ENCODE peak calls at places on chromosome 20, in five cellular contexts. C, O, M, E and T are unnamed samples. For H3K4me1, the result is how much of the 10 kb centered on the place peaks cover.

GRCh38 chr20:38542994-38543906 is 37.7 kb upstream of the ADIG start:
- DNase-seq in O (no peak), M (no peak), C (no peak), E (no peak), T (no peak)

GRCh38 chr20:11207749-11208502 is 534.1 kb upstream of the JAG1 start:
- DNase-seq in E (no peak), M (no peak), C (peak), O (no peak), T (no peak)

GRCh38 chr20:37935435-37935834 is 32.5 kb downstream of the VSTM2L start:
- DNase-seq in C (no peak), M (no peak), O (no peak), E (no peak), T (peak)

GRCh38 chr20:17849901-17850673 is 118.5 kb downstream of the SNX5 start:
- DNase-seq in E (no peak), O (peak), M (peak), C (peak), T (no peak)

GRCh38 chr20:6811262-6811661 is 43.8 kb downstream of the BMP2 start:
- DNase-seq in O (no peak), C (no peak), M (no peak), E (no peak), T (no peak)

GRCh38 chr20:16287776-16288175 is 285.5 kb downstream of the KIF16B start:
- DNase-seq in E (no peak), C (no peak), M (no peak), O (no peak), T (no peak)

GRCh38 chr20:62045529-62046277 is 20.0 kb downstream of the TAF4 start:
- DNase-seq in M (no peak), C (no peak), E (no peak), O (no peak), T (peak)

GRCh38 chr20:5674176-5674660 is 76.0 kb upstream of the SHLD1 start:
- DNase-seq in O (no peak), C (no peak), M (no peak), E (no peak), T (no peak)

GRCh38 chr20:36279776-36280175 is 26.4 kb upstream of the DLGAP4 start:
- DNase-seq in M (no peak), E (no peak), C (no peak), O (no peak), T (no peak)

GRCh38 chr20:45061244-45061643 is 39.7 kb downstream of the KCNS1 start:
- DNase-seq in M (no peak), E (no peak), O (no peak), C (peak), T (no peak)

GRCh38 chr20:15849131-15849685 is 724.0 kb downstream of the KIF16B start:
- DNase-seq in E (no peak), O (no peak), C (no peak), M (no peak), T (no peak)

GRCh38 chr20:48143435-48144081 is 358.3 kb upstream of the SULF2 start:
- DNase-seq in C (no peak), E (no peak), O (no peak), M (no peak), T (no peak)

GRCh38 chr20:62635232-62635631 is 7.1 kb upstream of the SLCO4A1 start:
- DNase-seq in E (no peak), O (no peak), C (no peak), M (peak), T (no peak)

GRCh38 chr20:60057123-60057865 is 99.1 kb downstream of the CDH26 start:
- DNase-seq in E (peak), C (peak), O (peak), M (no peak), T (peak)

GRCh38 chr20:62656919-62657635 is 14.8 kb downstream of the SLCO4A1 start:
- DNase-seq in E (no peak), M (no peak), C (no peak), O (no peak), T (no peak)

GRCh38 chr20:47428164-47428563 is 71.7 kb upstream of the ZMYND8 start:
- DNase-seq in M (no peak), O (no peak), C (no peak), E (no peak), T (no peak)

GRCh38 chr20:9442858-9443257 is 71.5 kb upstream of the LAMP5 start:
- DNase-seq in O (no peak), C (peak), E (no peak), M (no peak), T (no peak)

GRCh38 chr20:39861381-39861780 is 827.7 kb downstream of the MAFB start:
- DNase-seq in O (no peak), C (no peak), M (no peak), E (no peak), T (no peak)

GRCh38 chr20:10848810-10849370 is 175.1 kb upstream of the JAG1 start:
- DNase-seq in E (no peak), O (no peak), C (peak), M (no peak), T (no peak)

GRCh38 chr20:21682576-21682975 is 22.9 kb upstream of the PAX1 start:
- DNase-seq in O (no peak), C (no peak), M (no peak), E (no peak), T (no peak)

GRCh38 chr20:5002077-5002413 is 735 bp upstream of the SLC23A2 start:
- DNase-seq in E (no peak), C (no peak), M (no peak), O (no peak), T (peak)

GRCh38 chr20:59933849-59934585 is 580 bp upstream of the SYCP2 start:
- DNase-seq in E (peak), O (peak), C (peak), M (peak), T (peak)

GRCh38 chr20:48739395-48740268 is 88.2 kb downstream of the PREX1 start:
- DNase-seq in M (no peak), O (no peak), C (no peak), E (peak), T (no peak)

GRCh38 chr20:35339007-35339406 is 46.8 kb upstream of the FAM83C start:
- DNase-seq in M (no peak), O (no peak), E (no peak), C (no peak), T (no peak)

GRCh38 chr20:10288954-10289646 is 70.5 kb downstream of the SNAP25 start:
- DNase-seq in O (no peak), C (peak), E (no peak), M (no peak), T (no peak)

GRCh38 chr20:10982692-10983091 is 308.9 kb upstream of the JAG1 start:
- DNase-seq in E (no peak), M (no peak), O (no peak), C (peak), T (no peak)

GRCh38 chr20:35560105-35560511 is 18.2 kb downstream of the ERGIC3 start:
- DNase-seq in E (no peak), O (no peak), C (no peak), M (no peak), T (no peak)

DNA sequence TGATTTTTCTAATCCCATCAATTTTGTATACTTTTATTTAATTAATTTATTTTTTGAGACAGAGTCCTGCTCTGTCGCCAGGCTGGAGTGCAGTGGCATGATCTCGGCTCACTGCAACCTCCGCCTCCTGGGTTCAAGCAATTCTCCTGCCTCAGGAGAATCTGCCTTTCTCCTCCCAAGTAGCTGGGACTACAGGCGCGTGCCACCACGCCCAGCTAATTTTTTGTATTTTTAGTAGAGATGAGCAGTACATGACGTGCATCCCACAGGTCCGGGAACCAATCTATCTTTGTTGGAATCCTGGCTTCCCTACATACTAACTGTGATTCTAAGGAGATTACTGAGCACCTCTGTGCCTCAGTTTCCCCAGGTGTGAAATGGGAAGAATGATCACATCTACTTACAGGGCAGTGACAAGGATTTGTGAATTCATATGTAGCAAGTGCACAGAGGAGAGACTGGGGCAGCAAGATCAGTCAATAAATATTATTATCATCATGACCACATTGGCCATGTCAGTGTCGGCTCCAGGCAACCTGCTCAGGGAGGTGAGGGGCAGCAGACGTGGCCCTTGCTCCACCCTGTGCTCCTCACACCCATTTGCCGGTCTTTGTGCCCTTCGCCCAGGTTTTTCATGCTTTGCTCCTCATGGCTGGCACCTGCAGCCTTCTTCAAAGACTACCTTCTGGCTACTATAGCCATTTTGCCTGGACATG is 22.1 kb downstream of the CYP24A1 start:
- DNase-seq in E (no peak), O (no peak), C (peak), M (no peak), T (no peak)
- H3K4me1 ChIP-seq in E (under half), O (under half), C (half or more), M (under half), T (under half)

GRCh38 chr20:34013532-34013931 is 19.8 kb downstream of the RALY start:
- DNase-seq in E (no peak), C (no peak), O (no peak), M (no peak), T (no peak)
- H3K4me1 ChIP-seq in E (half or more), C (under half), O (under half), M (half or more), T (half or more)

DNA sequence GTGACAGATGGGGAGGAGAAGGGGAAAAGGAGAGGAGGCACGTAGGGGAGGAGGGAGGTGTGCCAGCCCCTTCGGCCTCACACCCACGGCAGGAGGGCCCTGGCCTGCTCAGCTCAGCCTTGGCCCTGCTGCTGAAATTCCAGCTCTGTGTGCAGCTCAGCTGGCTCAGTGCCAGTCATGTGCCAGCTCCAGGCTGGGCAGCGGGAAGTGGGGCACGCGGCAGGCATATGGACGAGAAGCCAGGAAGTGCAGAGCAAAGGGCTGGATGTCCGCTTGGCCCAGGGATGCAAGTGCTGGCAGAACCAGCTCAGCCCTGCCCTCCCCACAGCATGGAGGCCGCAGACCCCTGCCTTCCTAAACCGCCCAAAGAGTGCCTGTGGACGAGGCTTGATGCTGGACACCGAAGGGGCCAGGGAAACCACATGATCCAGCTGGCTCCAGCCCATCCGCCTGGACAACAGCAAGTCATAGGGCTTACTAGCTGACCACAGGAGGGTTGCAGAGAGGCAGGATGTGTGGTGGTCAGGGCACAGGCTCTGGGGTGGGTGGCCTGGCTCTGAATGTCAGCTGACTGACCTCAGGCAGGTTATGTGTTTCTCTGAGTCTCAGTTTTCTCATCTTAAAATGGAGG is 60.1 kb downstream of the NOL4L start:
- DNase-seq in C (no peak), O (no peak), M (no peak), E (no peak), T (peak)
- H3K4me1 ChIP-seq in C (under half), O (under half), M (under half), E (half or more), T (half or more)

GRCh38 chr20:41051426-41051825 is 22.8 kb downstream of the TOP1 start:
- DNase-seq in O (no peak), M (no peak), E (no peak), C (no peak), T (no peak)
- H3K4me1 ChIP-seq in O (half or more), M (half or more), E (half or more), C (half or more), T (half or more)

GRCh38 chr20:50343490-50344179 is 153.0 kb downstream of the CEBPB start:
- DNase-seq in M (peak), E (no peak), O (no peak), C (no peak), T (no peak)

GRCh38 chr20:50347568-50347981 is 156.9 kb downstream of the CEBPB start:
- DNase-seq in O (no peak), M (no peak), E (no peak), C (no peak), T (peak)

GRCh38 chr20:50344232-50345071 is 153.8 kb downstream of the CEBPB start:
- DNase-seq in E (no peak), M (no peak), C (peak), O (no peak), T (no peak)

GRCh38 chr20:50346372-50347347 is 156.0 kb downstream of the CEBPB start:
- DNase-seq in M (peak), O (peak), E (no peak), C (peak), T (peak)

GRCh38 chr20:50345712-50346371 is 155.2 kb downstream of the CEBPB start:
- DNase-seq in E (no peak), M (no peak), O (no peak), C (no peak), T (peak)
- H3K4me1 ChIP-seq in E (under half), M (under half), O (under half), C (under half), T (half or more)

GRCh38 chr20:57450419-57450818 is 59.2 kb downstream of the RBM38 start:
- DNase-seq in C (no peak), M (peak), O (peak), E (no peak), T (peak)
- H3K4me1 ChIP-seq in C (under half), M (under half), O (under half), E (under half), T (under half)

DNA sequence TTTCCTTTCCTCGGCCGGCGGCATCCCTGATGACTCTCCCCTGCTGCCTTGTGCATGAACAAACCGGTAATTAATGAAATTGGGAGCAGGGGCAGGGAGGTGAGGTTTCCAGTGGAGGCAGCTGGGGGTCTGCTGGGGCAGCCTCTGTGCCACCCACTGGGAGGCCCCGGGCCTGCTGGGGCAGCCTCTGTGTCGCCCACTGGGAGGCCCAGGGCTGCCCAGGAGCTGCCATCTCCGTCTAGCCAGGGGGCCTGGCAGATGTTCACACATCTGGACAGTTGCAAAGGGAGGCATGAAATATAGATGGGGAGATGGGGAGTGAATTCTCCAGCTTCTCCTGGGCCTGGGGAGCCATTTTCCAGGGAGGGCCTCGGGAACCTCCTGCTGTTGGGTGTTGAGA is 33.8 kb downstream of the TOX2 start:
- DNase-seq in E (no peak), M (no peak), O (no peak), C (no peak), T (no peak)
- H3K4me1 ChIP-seq in E (half or more), M (under half), O (under half), C (under half), T (under half)

DNA sequence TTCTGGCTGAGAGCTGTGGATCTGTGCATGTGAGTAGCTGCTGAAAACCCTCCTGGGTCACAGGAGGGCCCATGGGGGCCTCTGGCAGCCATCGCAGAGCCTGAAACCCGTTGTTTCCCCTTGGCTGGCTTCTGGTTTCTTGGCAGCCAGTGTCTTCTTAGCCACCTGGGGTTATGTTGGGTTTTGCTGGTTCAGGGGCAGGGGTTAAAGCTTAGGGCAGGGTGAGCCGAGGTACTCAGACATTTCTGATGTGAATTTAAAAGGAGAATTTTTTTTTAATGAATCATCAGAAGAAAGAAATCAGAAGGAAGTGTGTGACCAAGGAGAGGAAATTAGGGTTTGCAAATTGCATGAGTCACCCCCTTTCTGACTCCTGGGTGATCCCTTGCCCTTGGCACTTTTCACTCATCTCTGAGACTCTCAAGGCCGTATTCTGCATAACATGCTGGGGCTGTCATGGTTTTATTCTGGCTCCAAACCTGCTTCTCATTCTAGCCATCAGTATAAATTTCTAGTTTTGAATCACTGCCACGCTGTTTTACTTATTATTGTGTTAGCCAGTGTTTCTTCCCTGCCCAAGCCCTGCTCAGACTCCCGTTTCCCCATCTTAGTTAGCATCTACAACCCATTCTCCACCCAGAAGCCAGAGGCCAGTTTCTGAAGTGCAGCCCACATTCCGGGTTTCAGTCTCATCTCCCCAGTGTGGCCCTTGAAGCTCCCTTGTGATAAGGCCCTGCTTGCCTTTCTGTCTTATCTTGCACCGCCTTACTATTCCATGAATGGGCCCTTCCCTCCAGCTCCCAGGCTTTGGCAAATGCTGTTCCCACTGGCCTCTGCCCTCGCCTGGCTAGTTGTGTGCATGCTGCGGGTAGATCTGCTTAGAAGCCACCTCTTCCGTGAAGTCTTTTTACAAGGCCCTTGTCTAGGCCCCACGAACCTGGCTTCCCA is 40.9 kb downstream of the TOX2 start:
- DNase-seq in M (no peak), E (peak), C (peak), O (peak), T (peak)
- H3K4me1 ChIP-seq in M (under half), E (half or more), C (half or more), O (under half), T (half or more)

DNA sequence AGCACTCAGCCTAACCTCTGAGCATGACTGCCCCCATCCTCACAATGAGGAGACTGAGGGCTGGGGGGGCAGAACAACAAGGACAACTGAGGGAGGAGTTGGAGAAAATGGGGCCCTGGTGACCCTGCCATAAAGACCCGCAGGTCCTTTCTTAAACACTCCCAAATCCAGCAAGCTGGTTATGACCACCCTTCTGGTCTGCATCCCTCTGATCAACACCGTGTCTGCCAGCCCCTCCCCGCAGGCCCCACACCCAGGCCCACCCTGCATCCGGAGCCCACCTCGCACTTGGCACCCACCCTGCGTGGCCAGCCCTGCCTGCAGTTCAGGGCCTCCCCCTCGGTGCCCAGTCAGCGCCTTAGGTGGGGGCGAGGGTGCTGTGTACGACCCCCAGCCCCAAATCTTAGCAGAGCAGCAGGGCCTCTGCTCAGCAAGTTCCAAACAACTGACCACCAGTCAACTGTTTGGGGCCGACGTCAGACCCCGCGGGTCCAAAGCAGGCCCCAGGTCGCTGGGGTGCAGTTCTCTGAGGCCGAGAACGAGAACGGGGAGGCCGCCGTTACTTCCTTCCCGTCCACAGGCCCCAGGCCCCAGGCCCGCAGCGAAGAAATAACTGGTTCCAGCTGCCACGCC is 1.2 kb downstream of the ACSS1 start:
- DNase-seq in C (no peak), E (no peak), O (no peak), M (peak), T (peak)
- H3K4me1 ChIP-seq in C (under half), E (half or more), O (under half), M (under half), T (half or more)